ENCODE peak calls at places on chromosomes 3 and 15, in four cellular contexts. I is lower lobe of right lung, L is choroid plexus epithelial cell, R is type B pancreatic cell. T is an unnamed sample.

GRCh38 chr15:59339252-59339672 is 33.4 kb downstream of the MYO1E start:
- DNase-seq in I (no peak), L (peak), R (no peak), T (no peak)

GRCh38 chr3:75192065-75192658 is 472.0 kb upstream of the FRG2C start:
- DNase-seq in I (no peak), L (peak), R (no peak), T (no peak)

GRCh38 chr3:182794455-182794773 is 1.1 kb downstream of the ATP11B start:
- DNase-seq in I (no peak), L (no peak), R (no peak), T (no peak)

GRCh38 chr3:53150247-53151085 is 10.5 kb upstream of the PRKCD start:
- DNase-seq in I (peak), L (no peak), R (no peak), T (no peak)

GRCh38 chr15:73127302-73127936 is 75.2 kb downstream of the NEO1 start:
- DNase-seq in I (no peak), L (peak), R (no peak), T (no peak)

GRCh38 chr3:9715127-9715526 is 11.5 kb downstream of the CPNE9 start:
- DNase-seq in I (no peak), L (no peak), R (no peak), T (no peak)

GRCh38 chr15:66072616-66073361 is 180.8 kb downstream of the MEGF11 start:
- DNase-seq in I (no peak), L (no peak), R (no peak), T (no peak)

GRCh38 chr3:177337548-177338331 is 140.5 kb upstream of the TBL1XR1 start:
- DNase-seq in I (no peak), L (peak), R (no peak), T (no peak)

GRCh38 chr3:57066471-57066870 is 6.0 kb downstream of the SPATA12 start:
- DNase-seq in I (no peak), L (no peak), R (no peak), T (no peak)

GRCh38 chr15:63250312-63250965 is 27.0 kb upstream of the APH1B start:
- DNase-seq in I (no peak), L (peak), R (no peak), T (no peak)

GRCh38 chr3:41507336-41508062 is 308.2 kb downstream of the CTNNB1 start:
- DNase-seq in I (no peak), L (no peak), R (no peak), T (no peak)

GRCh38 chr3:194058189-194058571 is 77.8 kb upstream of the HES1 start:
- DNase-seq in I (peak), L (peak), R (peak), T (no peak)

GRCh38 chr3:129039271-129040038 is 21.1 kb upstream of the GP9 start:
- DNase-seq in I (no peak), L (no peak), R (no peak), T (no peak)

GRCh38 chr3:197748597-197749314 is 927 bp upstream of the FYTTD1 start:
- DNase-seq in I (no peak), L (peak), R (no peak), T (no peak)

GRCh38 chr3:97148891-97149290 is 334.5 kb downstream of the EPHA6 start:
- DNase-seq in I (no peak), L (no peak), R (no peak), T (no peak)

GRCh38 chr3:24387493-24387892 is 107.2 kb downstream of the THRB start:
- DNase-seq in I (no peak), L (peak), R (no peak), T (no peak)

GRCh38 chr3:37556789-37557301 is 304.8 kb upstream of the CTDSPL start:
- DNase-seq in I (no peak), L (no peak), R (no peak), T (no peak)

GRCh38 chr3:165383381-165383780 is 187.2 kb upstream of the SLITRK3 start:
- DNase-seq in I (no peak), L (no peak), R (no peak), T (no peak)

GRCh38 chr15:96349034-96349932 is 18.8 kb downstream of the NR2F2 start:
- DNase-seq in I (no peak), L (peak), R (no peak), T (no peak)

GRCh38 chr15:98609144-98609852 is 39.0 kb upstream of the IGF1R start:
- DNase-seq in I (no peak), L (peak), R (peak), T (peak)

GRCh38 chr3:14634763-14635400 is 16.7 kb upstream of the CCDC174 start:
- DNase-seq in I (no peak), L (no peak), R (no peak), T (peak)

GRCh38 chr15:41161736-41162135 is 45.7 kb upstream of the INO80 start:
- DNase-seq in I (no peak), L (no peak), R (no peak), T (no peak)

GRCh38 chr15:73637527-73637926 is 4.3 kb upstream of the NPTN start:
- DNase-seq in I (no peak), L (no peak), R (no peak), T (no peak)

GRCh38 chr3:185630182-185630622 is 44.1 kb downstream of the SENP2 start:
- DNase-seq in I (peak), L (peak), R (no peak), T (peak)

GRCh38 chr3:10356461-10356897 is 35.6 kb upstream of the SEC13 start:
- DNase-seq in I (no peak), L (no peak), R (no peak), T (no peak)

GRCh38 chr3:185764168-185764988 is 60.5 kb downstream of the IGF2BP2 start:
- DNase-seq in I (no peak), L (peak), R (no peak), T (no peak)

GRCh38 chr3:187769771-187770170 is 24.5 kb upstream of the BCL6 start:
- DNase-seq in I (no peak), L (no peak), R (no peak), T (no peak)

GRCh38 chr3:157075693-157076420 is 84.1 kb downstream of the CCNL1 start:
- DNase-seq in I (no peak), L (no peak), R (no peak), T (no peak)

GRCh38 chr3:12796171-12797123 is at the start of gene CAND2:
- DNase-seq in I (peak), L (peak), R (no peak), T (peak)

GRCh38 chr3:149401215-149401925 is 23.9 kb upstream of the TM4SF1 start:
- DNase-seq in I (peak), L (peak), R (no peak), T (no peak)

GRCh38 chr3:128346562-128346961 is 120.1 kb downstream of the DNAJB8 start:
- DNase-seq in I (no peak), L (no peak), R (no peak), T (no peak)

GRCh38 chr3:67593761-67594234 is 60.6 kb downstream of the SUCLG2 start:
- DNase-seq in I (no peak), L (peak), R (no peak), T (no peak)
- TF ChIP-seq CTCF in I (no peak), L (peak), R (no peak), T (no peak)

GRCh38 chr3:1987983-1988382 is 110.7 kb upstream of the CNTN4 start:
- DNase-seq in I (peak), L (peak), R (no peak), T (no peak)
- TF ChIP-seq CTCF in I (peak), L (peak), R (peak), T (peak)

GRCh38 chr3:192409838-192410683 is 317.3 kb downstream of the FGF12 start:
- DNase-seq in I (no peak), L (no peak), R (no peak), T (no peak)
- TF ChIP-seq CTCF in I (no peak), L (no peak), R (peak), T (no peak)

DNA sequence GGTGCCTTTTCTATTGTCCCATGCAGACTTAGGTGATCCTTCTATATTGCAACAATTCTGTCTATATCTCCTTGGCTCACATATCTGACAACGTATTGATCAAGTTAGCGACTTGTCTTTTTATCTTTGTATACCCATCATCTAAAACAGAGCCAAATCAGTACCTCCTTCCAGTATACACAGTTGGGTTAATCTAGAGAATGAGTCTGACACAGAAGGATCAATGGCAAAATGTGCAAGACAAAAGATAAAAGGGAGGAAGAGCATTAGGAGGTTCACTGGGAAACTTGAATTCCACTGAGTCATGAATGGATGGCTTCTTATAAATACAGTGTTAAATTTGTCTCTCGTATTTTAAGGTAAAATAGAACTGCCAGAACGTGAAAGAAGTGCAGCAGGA is 6.0 kb downstream of the AADAC start:
- DNase-seq in I (no peak), L (no peak), R (no peak), T (no peak)
- TF ChIP-seq CTCF in I (no peak), L (no peak), R (no peak), T (no peak)

GRCh38 chr15:68325721-68326120 is 48.2 kb downstream of the FEM1B start:
- DNase-seq in I (no peak), L (no peak), R (no peak), T (no peak)
- TF ChIP-seq CTCF in I (no peak), L (no peak), R (no peak), T (no peak)

DNA sequence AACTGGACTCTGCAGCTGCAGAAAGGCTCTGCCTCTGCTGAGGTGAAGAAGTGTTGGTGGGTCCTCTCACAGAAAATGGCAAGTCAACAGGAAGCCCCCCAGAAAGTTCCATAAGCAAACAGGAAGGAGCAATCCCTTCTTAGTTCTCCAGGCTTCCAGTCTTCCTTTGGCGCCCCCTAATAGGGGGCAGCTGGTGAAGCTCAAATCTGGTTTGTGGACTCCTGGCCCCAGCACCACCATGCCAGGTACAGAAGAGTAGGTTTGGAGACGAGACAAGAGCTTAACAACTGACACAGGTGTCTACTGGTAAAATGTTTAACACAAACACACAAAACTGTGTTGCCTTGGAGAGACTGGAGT is 35.5 kb downstream of the LEO1 start:
- DNase-seq in I (no peak), L (no peak), R (no peak), T (peak)
- TF ChIP-seq CTCF in I (no peak), L (no peak), R (no peak), T (peak)

DNA sequence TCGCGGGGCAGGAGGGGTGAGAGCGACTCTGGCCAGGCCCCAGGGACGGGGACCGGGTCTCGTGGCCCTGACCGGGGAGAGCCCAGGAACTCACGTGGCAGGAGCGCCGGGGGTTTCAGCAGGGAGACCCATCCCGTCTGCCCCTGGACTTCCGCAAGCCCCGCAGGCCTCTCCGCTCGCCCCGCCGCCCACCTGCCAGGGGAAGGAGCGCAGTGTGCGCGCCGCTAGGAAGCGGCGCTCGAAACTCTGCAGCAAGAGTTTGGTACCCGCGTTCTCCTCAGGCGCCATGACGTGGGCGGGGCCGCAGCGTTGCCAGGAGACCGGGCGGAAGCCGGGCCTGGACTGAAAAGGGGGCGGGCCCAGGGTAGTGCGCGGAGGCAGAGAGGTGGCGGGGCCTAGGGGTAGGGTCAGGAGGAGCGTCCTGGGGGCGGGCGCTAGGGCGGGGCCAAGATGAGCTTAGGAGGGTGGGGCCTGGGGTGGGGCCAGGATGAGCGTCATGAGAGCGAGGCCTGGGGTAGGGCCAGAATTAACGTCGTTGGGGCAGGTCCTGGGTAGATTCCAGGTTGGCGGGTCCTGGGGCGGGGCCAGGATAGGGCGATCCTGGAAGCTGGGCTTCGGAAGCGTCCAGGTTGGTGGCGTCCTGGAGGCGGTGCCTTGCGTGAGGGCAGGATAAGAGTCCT is 29.7 kb downstream of the ALG1L2 start:
- DNase-seq in I (peak), L (peak), R (peak), T (peak)
- TF ChIP-seq CTCF in I (no peak), L (no peak), R (no peak), T (no peak)

DNA sequence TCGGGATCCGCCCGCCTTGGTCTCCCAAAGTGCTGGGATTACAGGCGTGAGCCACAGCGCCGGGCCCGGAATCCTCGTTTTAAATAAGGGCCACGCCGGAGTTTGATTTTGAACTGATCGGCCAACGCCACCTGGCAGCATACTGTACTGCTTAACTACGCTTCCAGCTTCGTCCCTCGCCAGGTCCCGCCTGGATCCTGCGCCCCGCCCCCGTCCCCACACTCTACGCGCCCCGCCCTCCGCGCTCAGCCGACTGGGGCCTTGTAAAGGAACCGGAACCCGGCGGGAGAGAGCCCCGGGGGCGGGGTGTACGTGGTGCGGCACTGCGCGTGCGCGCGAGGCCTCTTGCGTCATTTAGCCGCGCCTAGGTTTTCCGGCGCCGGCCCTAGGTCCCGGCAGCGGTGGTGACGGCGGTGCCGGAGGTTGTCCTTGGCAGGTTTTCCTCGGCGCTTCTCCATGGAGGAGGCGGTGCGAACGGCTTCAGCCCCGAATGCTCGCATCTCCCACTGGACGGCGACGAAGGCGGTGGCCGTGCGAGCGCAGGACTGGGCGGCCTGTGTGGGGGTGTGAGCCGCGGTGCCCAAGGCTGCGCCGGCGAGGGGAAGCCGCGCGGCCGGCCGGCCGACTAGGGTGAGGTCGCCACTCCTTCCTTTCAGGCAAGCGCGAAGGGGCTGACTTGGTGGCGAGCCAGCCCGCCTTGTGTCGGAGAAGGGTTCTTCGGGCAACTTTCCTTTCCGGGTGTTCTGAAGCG is at the start of gene NIPA2:
- DNase-seq in I (peak), L (peak), R (peak), T (peak)
- TF ChIP-seq CTCF in I (no peak), L (no peak), R (peak), T (peak)

GRCh38 chr3:124281453-124282316 is 289.8 kb upstream of the ROPN1 start:
- DNase-seq in I (no peak), L (peak), R (no peak), T (no peak)
- TF ChIP-seq CTCF in I (peak), L (peak), R (peak), T (peak)

GRCh38 chr3:105755121-105755886 is 113.5 kb downstream of the CBLB start:
- DNase-seq in I (no peak), L (no peak), R (no peak), T (no peak)
- TF ChIP-seq CTCF in I (no peak), L (no peak), R (no peak), T (no peak)